ENCODE peak calls at places on chromosomes 1 and 21, in ten cellular contexts. C is iris pigment epithelial cell; Q is stimulated activated CD4-positive, alpha-beta T cell treated with anti-CD3 and anti-CD28 coated beads, Interleukin-4, amount 100 ng/mL, for 1 hour; W is HTR-8/SVneo; Z is activated T-helper 1 cell treated with Interleukin-2 at 50 U/mL for 16 hours; G is HEK293T; B is lower lobe of right lung; H is omental fat pad; O is stromal cell of bone marrow; F is endodermal cell. V is an unnamed sample.

GRCh38 chr1:162488219-162488618 is 9.4 kb upstream of the UHMK1 start:
- DNase-seq in C (no peak), Q (no peak), W (no peak), Z (no peak), G (no peak), B (no peak), H (no peak), O (no peak), F (no peak), V (no peak)

GRCh38 chr1:42380617-42381423 is at the start of gene RIMKLA:
- DNase-seq in C (peak), Q (peak), W (peak), Z (peak), G (peak), B (peak), H (no peak), O (peak), F (peak), V (peak)

GRCh38 chr1:211339631-211340041 is 13.0 kb downstream of the TRAF5 start:
- DNase-seq in C (no peak), Q (no peak), W (no peak), Z (no peak), G (no peak), B (no peak), H (no peak), O (no peak), F (no peak), V (no peak)

GRCh38 chr1:78645728-78646127 is 3.9 kb upstream of the IFI44 start:
- DNase-seq in C (no peak), Q (no peak), W (no peak), Z (no peak), G (no peak), B (no peak), H (no peak), O (no peak), F (no peak), V (no peak)

GRCh38 chr1:219790834-219791615 is 137.3 kb downstream of the SLC30A10 start:
- DNase-seq in C (peak), Q (no peak), W (no peak), Z (no peak), G (no peak), B (no peak), H (no peak), O (no peak), F (no peak), V (no peak)

GRCh38 chr1:188129856-188130838 is 1301.4 kb downstream of the PLA2G4A start:
- DNase-seq in C (no peak), Q (no peak), W (no peak), Z (no peak), G (no peak), B (no peak), H (no peak), O (no peak), F (no peak), V (no peak)

GRCh38 chr1:237040823-237041222 is 1.2 kb upstream of the RYR2 start:
- DNase-seq in C (no peak), Q (no peak), W (no peak), Z (no peak), G (no peak), B (no peak), H (no peak), O (no peak), F (no peak), V (no peak)

GRCh38 chr1:55636691-55637090 is 421.5 kb upstream of the USP24 start:
- DNase-seq in C (peak), Q (no peak), W (no peak), Z (no peak), G (no peak), B (no peak), H (no peak), O (no peak), F (no peak), V (no peak)

GRCh38 chr1:119075614-119076013 is 64.8 kb downstream of the WARS2 start:
- DNase-seq in C (peak), Q (no peak), W (no peak), Z (no peak), G (no peak), B (no peak), H (no peak), O (peak), F (no peak), V (no peak)

GRCh38 chr1:88983791-88984552 is 8.5 kb downstream of the KYAT3 start:
- DNase-seq in C (peak), Q (no peak), W (peak), Z (no peak), G (peak), B (peak), H (no peak), O (peak), F (no peak), V (no peak)

GRCh38 chr1:183622884-183623785 is 12.4 kb downstream of the ARPC5 start:
- DNase-seq in C (peak), Q (peak), W (peak), Z (no peak), G (peak), B (peak), H (no peak), O (no peak), F (peak), V (no peak)

GRCh38 chr21:41662161-41662560 is 104.7 kb downstream of the RIPK4 start:
- DNase-seq in C (no peak), Q (no peak), W (no peak), Z (no peak), G (no peak), B (no peak), H (no peak), O (no peak), F (no peak), V (no peak)

GRCh38 chr1:160639652-160640051 is 7.2 kb downstream of the SLAMF1 start:
- DNase-seq in C (peak), Q (no peak), W (no peak), Z (no peak), G (no peak), B (no peak), H (no peak), O (no peak), F (no peak), V (no peak)

GRCh38 chr1:209106237-209106741 is 477.2 kb upstream of the CAMK1G start:
- DNase-seq in C (peak), Q (no peak), W (peak), Z (no peak), G (no peak), B (no peak), H (no peak), O (peak), F (peak), V (no peak)

GRCh38 chr1:241061062-241061461 is 295.9 kb downstream of the RGS7 start:
- DNase-seq in C (no peak), Q (no peak), W (no peak), Z (no peak), G (no peak), B (no peak), H (no peak), O (no peak), F (no peak), V (no peak)

GRCh38 chr21:43658769-43659135 is 536 bp downstream of the HSF2BP start:
- DNase-seq in C (no peak), Q (peak), W (no peak), Z (no peak), G (no peak), B (no peak), H (no peak), O (no peak), F (no peak), V (no peak)

GRCh38 chr1:171655215-171656116 is 3.0 kb upstream of the MYOC start:
- DNase-seq in C (peak), Q (peak), W (no peak), Z (peak), G (peak), B (peak), H (peak), O (no peak), F (peak), V (no peak)

GRCh38 chr1:1305300-1306069 is 2.2 kb downstream of the ACAP3 start:
- DNase-seq in C (peak), Q (peak), W (peak), Z (peak), G (no peak), B (peak), H (peak), O (peak), F (no peak), V (no peak)

GRCh38 chr21:22125581-22125980 is 1127.4 kb downstream of the NCAM2 start:
- DNase-seq in C (no peak), Q (no peak), W (no peak), Z (no peak), G (no peak), B (no peak), H (no peak), O (no peak), F (no peak), V (no peak)

GRCh38 chr1:206442101-206442500 is 28.2 kb upstream of the IKBKE start:
- DNase-seq in C (peak), Q (no peak), W (no peak), Z (no peak), G (no peak), B (no peak), H (no peak), O (peak), F (no peak), V (no peak)

GRCh38 chr1:8816831-8817412 is 518 bp downstream of the RERE start:
- DNase-seq in C (peak), Q (peak), W (no peak), Z (peak), G (no peak), B (peak), H (no peak), O (no peak), F (peak), V (peak)

GRCh38 chr1:157580828-157581210 is 17.1 kb downstream of the FCRL4 start:
- DNase-seq in C (no peak), Q (no peak), W (no peak), Z (no peak), G (no peak), B (no peak), H (no peak), O (no peak), F (no peak), V (no peak)

GRCh38 chr21:45745256-45745655 is 101.7 kb downstream of the PCBP3 start:
- DNase-seq in C (no peak), Q (no peak), W (no peak), Z (no peak), G (no peak), B (no peak), H (no peak), O (no peak), F (no peak), V (no peak)

GRCh38 chr1:90114521-90115141 is 119.7 kb downstream of the ZNF326 start:
- DNase-seq in C (peak), Q (no peak), W (peak), Z (no peak), G (peak), B (no peak), H (no peak), O (peak), F (no peak), V (no peak)

GRCh38 chr1:26218906-26219494 is 15.0 kb upstream of the CEP85 start:
- DNase-seq in C (no peak), Q (no peak), W (no peak), Z (no peak), G (no peak), B (no peak), H (no peak), O (no peak), F (no peak), V (no peak)

GRCh38 chr1:32062867-32063230 is 9.9 kb upstream of the TMEM39B start:
- DNase-seq in C (peak), Q (no peak), W (no peak), Z (no peak), G (no peak), B (no peak), H (no peak), O (no peak), F (no peak), V (no peak)

GRCh38 chr1:92583821-92584760 is 97.4 kb upstream of the GFI1 start:
- DNase-seq in C (peak), Q (no peak), W (peak), Z (no peak), G (no peak), B (no peak), H (no peak), O (peak), F (no peak), V (no peak)

GRCh38 chr1:214216779-214217178 is 64.2 kb upstream of the SMYD2 start:
- DNase-seq in C (no peak), Q (no peak), W (no peak), Z (no peak), G (no peak), B (no peak), H (no peak), O (no peak), F (no peak), V (peak)

GRCh38 chr1:235597867-235598553 is 51.6 kb downstream of the GNG4 start:
- DNase-seq in C (peak), Q (no peak), W (peak), Z (no peak), G (peak), B (no peak), H (no peak), O (peak), F (peak), V (no peak)

GRCh38 chr1:24850353-24850905 is 79.6 kb downstream of the RUNX3 start:
- DNase-seq in C (peak), Q (no peak), W (no peak), Z (no peak), G (no peak), B (no peak), H (no peak), O (no peak), F (no peak), V (no peak)

GRCh38 chr1:93079685-93080141 is 630 bp downstream of the MTF2 start:
- DNase-seq in C (peak), Q (peak), W (peak), Z (no peak), G (peak), B (peak), H (no peak), O (no peak), F (peak), V (no peak)

GRCh38 chr1:154863702-154864174 is 6.3 kb downstream of the KCNN3 start:
- DNase-seq in C (peak), Q (peak), W (peak), Z (no peak), G (peak), B (no peak), H (no peak), O (no peak), F (peak), V (no peak)

GRCh38 chr1:154328318-154329151 is 3.2 kb downstream of the ATP8B2 start:
- DNase-seq in C (peak), Q (peak), W (no peak), Z (peak), G (no peak), B (peak), H (peak), O (peak), F (peak), V (peak)

GRCh38 chr1:48499211-48499610 is 27.2 kb upstream of the SPATA6 start:
- DNase-seq in C (no peak), Q (no peak), W (no peak), Z (no peak), G (no peak), B (no peak), H (no peak), O (no peak), F (peak), V (no peak)

GRCh38 chr1:28163496-28164120 is 12.9 kb downstream of the PTAFR start:
- DNase-seq in C (no peak), Q (no peak), W (no peak), Z (no peak), G (no peak), B (no peak), H (no peak), O (no peak), F (peak), V (no peak)